ENCODE peak calls at places on chromosomes 16 and 17, in five cellular contexts. Z, T, X, Y and W are unnamed samples.

GRCh38 chr17:78921437-78921971 is 3.7 kb downstream of the TIMP2 start:
- DNase-seq in T (peak; percentile 33), Z (no peak), X (peak; percentile 47), Y (peak; percentile 55), W (no peak)

GRCh38 chr17:81379523-81379942 is 15.7 kb upstream of the BAHCC1 start:
- DNase-seq in T (no peak), Y (no peak), Z (peak; percentile 65), X (peak; percentile 88), W (peak; percentile 76)

GRCh38 chr17:44541884-44542581 is 15.3 kb upstream of the FZD2 start:
- DNase-seq in X (no peak), Z (no peak), T (no peak), Y (no peak), W (peak; percentile 36)

GRCh38 chr16:53945996-53946395 is 242.0 kb downstream of the FTO start:
- DNase-seq in T (no peak), Z (peak; percentile 43), X (no peak), Y (no peak), W (peak; percentile 3)

GRCh38 chr17:21025446-21025845 is 17.4 kb downstream of the USP22 start:
- DNase-seq in T (no peak), Y (no peak), X (no peak), Z (no peak), W (no peak)

GRCh38 chr17:77476920-77477805 is 336.4 kb downstream of the SEC14L1 start:
- DNase-seq in X (peak; percentile 46), Y (peak; percentile 77), Z (peak; percentile 98), T (peak; percentile 72), W (peak; percentile 76)

GRCh38 chr16:27703121-27703520 is 153.2 kb downstream of the KATNIP start:
- DNase-seq in T (no peak), Y (no peak), X (no peak), Z (no peak), W (no peak)

GRCh38 chr17:79631640-79632431 is 21.0 kb upstream of the RBFOX3 start:
- DNase-seq in Y (no peak), Z (no peak), X (no peak), T (no peak), W (no peak)

GRCh38 chr17:53462393-53462811 is 360.3 kb upstream of the KIF2B start:
- DNase-seq in Z (peak; percentile 72), T (no peak), Y (no peak), X (no peak), W (no peak)

GRCh38 chr16:74560912-74561311 is 46.0 kb downstream of the GLG1 start:
- DNase-seq in Z (no peak), T (no peak), X (no peak), Y (no peak), W (no peak)

GRCh38 chr16:74562117-74562516 is 44.8 kb downstream of the GLG1 start:
- DNase-seq in Y (no peak), T (no peak), Z (no peak), X (no peak), W (no peak)

GRCh38 chr16:74558873-74559272 is 48.0 kb downstream of the GLG1 start:
- DNase-seq in Y (no peak), X (no peak), T (no peak), Z (peak; percentile 37), W (no peak)

GRCh38 chr16:74563828-74564263 is 43.1 kb downstream of the GLG1 start:
- DNase-seq in T (no peak), Z (peak; percentile 50), Y (no peak), X (peak; percentile 30), W (peak; percentile 52)

DNA sequence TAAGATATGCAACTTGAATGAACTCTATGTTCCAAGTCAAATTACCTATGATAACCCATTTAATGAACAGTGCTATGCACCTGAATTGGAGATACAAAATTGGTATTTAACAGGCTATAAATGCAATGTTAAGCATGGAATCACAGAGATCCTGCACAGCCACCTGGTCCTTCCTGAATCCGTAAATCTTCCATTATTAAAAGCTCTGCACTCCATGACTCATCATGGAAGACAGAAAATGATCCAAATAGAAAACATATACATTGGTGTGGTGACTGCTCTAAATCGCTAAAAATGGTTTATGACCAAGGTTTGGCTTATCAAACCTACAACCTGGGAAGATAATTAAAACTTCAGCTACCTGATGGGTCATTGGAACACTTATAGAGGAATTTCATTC is 45.3 kb downstream of the GLG1 start:
- DNase-seq in Y (no peak), Z (no peak), T (no peak), X (no peak), W (no peak)
- H3K4me1 ChIP-seq in Y (peaks cover 13% of the 10 kb centered on the region), Z (peaks cover 29% of the 10 kb centered on the region), T (peaks cover 5% of the 10 kb centered on the region), X (peaks cover 40% of the 10 kb centered on the region), W (peaks cover 8% of the 10 kb centered on the region)

DNA sequence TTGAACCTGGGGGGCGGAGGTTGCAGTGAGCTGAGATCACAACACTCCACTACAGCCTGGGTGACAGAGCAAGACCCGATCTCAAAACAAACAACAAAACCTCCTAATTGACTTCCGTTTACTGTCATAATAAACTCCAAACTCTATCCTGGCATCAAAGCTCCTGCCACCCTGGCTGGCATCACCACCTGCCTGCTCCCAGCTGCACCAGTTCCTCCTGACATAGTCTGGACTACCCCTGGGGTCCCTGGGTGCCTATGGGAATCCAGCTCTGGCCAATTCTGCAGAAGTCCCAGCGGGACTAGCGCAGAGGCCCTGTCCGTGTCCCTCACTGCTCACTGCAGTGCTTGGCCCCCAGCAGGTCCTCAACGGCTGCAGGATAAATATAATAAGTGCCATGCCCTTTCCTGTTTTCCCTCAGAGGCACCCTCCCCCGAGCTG is 725 bp downstream of the NTHL1 start:
- DNase-seq in T (no peak), Y (peak; percentile 11), X (no peak), Z (no peak), W (no peak)
- H3K4me1 ChIP-seq in T (peaks cover 18% of the 10 kb centered on the region), Y (peaks cover 4% of the 10 kb centered on the region), X (peaks cover 18% of the 10 kb centered on the region), Z (peaks cover 19% of the 10 kb centered on the region), W (peaks cover 35% of the 10 kb centered on the region)

DNA sequence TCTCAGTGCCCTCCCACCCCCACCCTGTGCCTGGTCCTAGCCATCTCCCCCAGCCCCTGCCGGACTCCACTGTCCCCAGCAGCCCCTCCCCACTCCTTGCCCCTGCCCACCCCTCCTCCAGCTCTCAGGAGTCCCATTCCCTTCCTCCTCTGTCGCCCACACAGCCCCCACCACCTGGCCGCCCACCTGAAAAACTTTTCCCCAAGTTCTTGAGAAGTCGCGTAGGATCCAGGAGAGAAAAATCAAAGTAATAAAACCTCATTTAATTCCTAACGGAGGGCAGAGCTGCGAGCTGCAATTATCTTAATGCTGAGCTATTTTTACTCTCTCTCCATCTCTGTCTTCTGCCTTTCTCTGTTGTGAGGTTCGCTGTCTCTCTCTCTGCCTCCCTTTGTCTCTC is 2.4 kb upstream of the PPP1R1B start:
- DNase-seq in X (no peak), Y (no peak), Z (no peak), T (no peak), W (no peak)
- H3K4me1 ChIP-seq in X (peaks cover 57% of the 10 kb centered on the region), Y (peaks cover 2% of the 10 kb centered on the region), Z (peaks cover 14% of the 10 kb centered on the region), T (peaks cover 2% of the 10 kb centered on the region), W (peaks cover 8% of the 10 kb centered on the region)

GRCh38 chr17:49483588-49484509 is 11.2 kb upstream of the NGFR start:
- DNase-seq in T (no peak), Z (no peak), Y (no peak), X (no peak), W (no peak)

GRCh38 chr17:49482144-49482817 is 12.8 kb upstream of the NGFR start:
- DNase-seq in Z (peak; percentile 16), T (no peak), Y (no peak), X (no peak), W (no peak)

GRCh38 chr17:49486012-49486641 is 9.0 kb upstream of the NGFR start:
- DNase-seq in X (no peak), Y (no peak), Z (no peak), T (no peak), W (no peak)

GRCh38 chr17:49480833-49481615 is 14.1 kb upstream of the NGFR start:
- DNase-seq in Y (no peak), T (no peak), X (no peak), Z (no peak), W (no peak)
- H3K4me1 ChIP-seq in Y (no peaks in the 10 kb centered on the region), T (no peaks in the 10 kb centered on the region), X (no peaks in the 10 kb centered on the region), Z (no peaks in the 10 kb centered on the region), W (no peaks in the 10 kb centered on the region)

GRCh38 chr16:75256871-75257343 is 5.5 kb upstream of the BCAR1 start:
- DNase-seq in Y (no peak), Z (no peak), X (peak; percentile 28), T (no peak), W (no peak)
- H3K4me1 ChIP-seq in Y (peaks cover 55% of the 10 kb centered on the region), Z (peaks cover 67% of the 10 kb centered on the region), X (peaks cover 66% of the 10 kb centered on the region), T (peaks cover 47% of the 10 kb centered on the region), W (peaks cover 17% of the 10 kb centered on the region)

DNA sequence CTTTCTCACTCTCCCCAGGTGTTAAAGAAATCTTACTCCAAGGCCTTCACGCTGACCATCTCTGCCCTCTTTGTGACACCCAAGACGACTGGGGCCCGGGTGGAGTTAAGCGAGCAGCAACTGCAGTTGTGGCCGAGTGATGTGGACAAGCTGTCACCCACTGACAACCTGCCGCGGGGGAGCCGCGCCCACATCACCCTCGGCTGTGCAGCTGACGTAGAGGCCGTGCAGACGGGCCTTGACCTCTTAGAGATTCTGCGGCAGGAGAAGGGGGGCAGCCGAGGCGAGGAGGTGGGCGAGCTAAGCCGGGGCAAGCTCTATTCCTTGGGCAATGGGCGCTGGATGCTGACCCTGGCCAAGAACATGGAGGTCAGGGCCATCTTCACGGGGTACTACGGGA is 6.9 kb downstream of the CNP start:
- DNase-seq in X (peak; percentile 31), Z (no peak), T (peak; percentile 70), Y (no peak), W (no peak)
- H3K4me1 ChIP-seq in X (peaks cover 67% of the 10 kb centered on the region), Z (no peaks in the 10 kb centered on the region), T (peaks cover 6% of the 10 kb centered on the region), Y (peaks cover 2% of the 10 kb centered on the region), W (peaks cover 32% of the 10 kb centered on the region)